ENCODE peak calls at places on chromosome 14, in seven cellular contexts. G is stimulated activated CD8-positive, alpha-beta memory T cell treated with anti-CD3 and anti-CD28 coated beads, Interleukin-2, amount 100 ng/mL, for 1 hour; Z is ovary; K is stimulated activated CD4-positive, alpha-beta T cell treated with anti-CD3 and anti-CD28 coated beads, Interleukin-2, amount 100 ng/mL, for 24 hours; F is activated T-cell treated with anti-CD3 and anti-CD28 coated beads, Interleukin-2, amount 50 U/mL, for 24 hours; I is heart right ventricle; O is epithelial cell of esophagus. U is an unnamed sample.

GRCh38 chr14:32654106-32654505 is 284.6 kb upstream of the NPAS3 start:
- DNase-seq in G (no peak), Z (no peak), K (no peak), F (no peak), I (no peak), O (no peak), U (no peak)

GRCh38 chr14:63249112-63249511 is 44.9 kb downstream of the RHOJ start:
- DNase-seq in G (no peak), Z (peak; percentile 23), K (no peak), F (no peak), I (no peak), O (no peak), U (no peak)

GRCh38 chr14:92655802-92656201 is 92.6 kb downstream of the LGMN start:
- DNase-seq in G (no peak), Z (no peak), K (no peak), F (no peak), I (no peak), O (no peak), U (no peak)

GRCh38 chr14:53613404-53614253 is 343.0 kb downstream of the BMP4 start:
- DNase-seq in G (no peak), Z (no peak), K (no peak), F (no peak), I (no peak), O (peak; percentile 88), U (no peak)

GRCh38 chr14:94805726-94806288 is 35.9 kb upstream of the GSC start:
- DNase-seq in G (no peak), Z (no peak), K (no peak), F (no peak), I (no peak), O (no peak), U (no peak)

GRCh38 chr14:102629700-102630365 is 37.4 kb downstream of the RCOR1 start:
- DNase-seq in G (no peak), Z (no peak), K (no peak), F (no peak), I (no peak), O (no peak), U (no peak)

GRCh38 chr14:81589381-81590065 is 55.9 kb upstream of the SEL1L start:
- DNase-seq in G (no peak), Z (no peak), K (peak; percentile 4), F (no peak), I (no peak), O (no peak), U (no peak)

GRCh38 chr14:65373671-65374039 is 38.9 kb upstream of the FUT8 start:
- DNase-seq in G (no peak), Z (no peak), K (no peak), F (no peak), I (no peak), O (peak; percentile 9), U (no peak)

GRCh38 chr14:39219075-39219499 is 14.6 kb upstream of the MIA2 start:
- DNase-seq in G (no peak), Z (no peak), K (no peak), F (no peak), I (no peak), O (no peak), U (no peak)

GRCh38 chr14:95320076-95320895 is 578 bp upstream of the CLMN start:
- DNase-seq in G (no peak), Z (peak; percentile 35), K (peak; percentile 4), F (no peak), I (peak; percentile 33), O (no peak), U (peak; percentile 45)

GRCh38 chr14:104390941-104391901 is 188.3 kb upstream of the C14orf180 start:
- DNase-seq in G (no peak), Z (peak; percentile 4), K (no peak), F (peak; percentile 35), I (no peak), O (no peak), U (no peak)